ENCODE peak calls at places on chromosomes 2 and 18, in eight cellular contexts. One of them, this sample, is unnamed.

GRCh38 chr2:144938308-144938709 is 418.4 kb upstream of the ZEB2 start:
- ATAC-seq in upper lobe of right lung: peak; percentile 45
- ATAC-seq in pancreas: peak; percentile 60
- ATAC-seq in lung: no peak
- ATAC-seq in heart left ventricle: peak; percentile 68
- ATAC-seq in PC-3: peak; percentile 35
- ATAC-seq in A549: no peak
- ATAC-seq in lower lobe of right lung: peak; percentile 47
- ATAC-seq in this sample: peak; percentile 49

GRCh38 chr18:13613591-13614317 is 112.6 kb downstream of the FAM210A start:
- ATAC-seq in heart left ventricle: no peak
- ATAC-seq in A549: no peak
- ATAC-seq in lower lobe of right lung: no peak
- ATAC-seq in lung: no peak
- ATAC-seq in upper lobe of right lung: no peak
- ATAC-seq in PC-3: no peak
- ATAC-seq in pancreas: no peak
- ATAC-seq in this sample: no peak

GRCh38 chr18:29586210-29586609 is 1409.3 kb upstream of the CDH2 start:
- ATAC-seq in A549: no peak
- ATAC-seq in lower lobe of right lung: no peak
- ATAC-seq in lung: no peak
- ATAC-seq in pancreas: no peak
- ATAC-seq in heart left ventricle: no peak
- ATAC-seq in PC-3: no peak
- ATAC-seq in upper lobe of right lung: no peak
- ATAC-seq in this sample: no peak

GRCh38 chr18:9700261-9700796 is 7.8 kb upstream of the RAB31 start:
- ATAC-seq in heart left ventricle: no peak
- ATAC-seq in PC-3: no peak
- ATAC-seq in lower lobe of right lung: no peak
- ATAC-seq in pancreas: no peak
- ATAC-seq in A549: no peak
- ATAC-seq in upper lobe of right lung: no peak
- ATAC-seq in lung: no peak
- ATAC-seq in this sample: no peak

GRCh38 chr2:74584088-74584645 is 29.6 kb downstream of the DOK1 start:
- ATAC-seq in lower lobe of right lung: no peak
- ATAC-seq in A549: no peak
- ATAC-seq in upper lobe of right lung: no peak
- ATAC-seq in PC-3: no peak
- ATAC-seq in heart left ventricle: no peak
- ATAC-seq in pancreas: no peak
- ATAC-seq in lung: no peak
- ATAC-seq in this sample: no peak

GRCh38 chr2:150853258-150853657 is 365.8 kb upstream of the RND3 start:
- ATAC-seq in heart left ventricle: no peak
- ATAC-seq in pancreas: no peak
- ATAC-seq in lung: no peak
- ATAC-seq in lower lobe of right lung: no peak
- ATAC-seq in upper lobe of right lung: no peak
- ATAC-seq in PC-3: no peak
- ATAC-seq in A549: no peak
- ATAC-seq in this sample: no peak

GRCh38 chr2:98757904-98758421 is 27.0 kb upstream of the MGAT4A start:
- ATAC-seq in pancreas: peak; percentile 93
- ATAC-seq in A549: peak; percentile 81
- ATAC-seq in heart left ventricle: peak; percentile 83
- ATAC-seq in lung: peak; percentile 85
- ATAC-seq in PC-3: peak; percentile 97
- ATAC-seq in lower lobe of right lung: peak; percentile 97
- ATAC-seq in upper lobe of right lung: peak; percentile 97
- ATAC-seq in this sample: peak; percentile 86

GRCh38 chr18:76970749-76971148 is 148.4 kb downstream of the ZNF236 start:
- ATAC-seq in pancreas: no peak
- ATAC-seq in lower lobe of right lung: peak; percentile 80
- ATAC-seq in upper lobe of right lung: peak; percentile 91
- ATAC-seq in heart left ventricle: no peak
- ATAC-seq in A549: no peak
- ATAC-seq in PC-3: no peak
- ATAC-seq in lung: no peak
- ATAC-seq in this sample: no peak

GRCh38 chr18:3605562-3606443 is 155.8 kb downstream of the TGIF1 start:
- ATAC-seq in lower lobe of right lung: peak; percentile 31
- ATAC-seq in A549: no peak
- ATAC-seq in PC-3: peak; percentile 2
- ATAC-seq in heart left ventricle: no peak
- ATAC-seq in pancreas: no peak
- ATAC-seq in upper lobe of right lung: peak; percentile 20
- ATAC-seq in lung: no peak
- ATAC-seq in this sample: no peak

GRCh38 chr2:236790991-236791390 is 221.4 kb downstream of the ACKR3 start:
- ATAC-seq in lower lobe of right lung: no peak
- ATAC-seq in PC-3: no peak
- ATAC-seq in heart left ventricle: no peak
- ATAC-seq in pancreas: no peak
- ATAC-seq in lung: no peak
- ATAC-seq in A549: no peak
- ATAC-seq in upper lobe of right lung: no peak
- ATAC-seq in this sample: no peak
- H3K4me1 ChIP-seq in lower lobe of right lung: no peaks in the 10 kb centered on the region
- H3K4me1 ChIP-seq in PC-3: peaks cover 6% of the 10 kb centered on the region
- H3K4me1 ChIP-seq in heart left ventricle: no peaks in the 10 kb centered on the region
- H3K4me1 ChIP-seq in pancreas: no peaks in the 10 kb centered on the region
- H3K4me1 ChIP-seq in lung: no peaks in the 10 kb centered on the region
- H3K4me1 ChIP-seq in A549: no peaks in the 10 kb centered on the region
- H3K4me1 ChIP-seq in upper lobe of right lung: no peaks in the 10 kb centered on the region
- H3K4me1 ChIP-seq in this sample: no peaks in the 10 kb centered on the region

GRCh38 chr2:25777077-25777476 is 101.2 kb downstream of the ASXL2 start:
- ATAC-seq in lung: no peak
- ATAC-seq in pancreas: no peak
- ATAC-seq in heart left ventricle: no peak
- ATAC-seq in lower lobe of right lung: no peak
- ATAC-seq in upper lobe of right lung: no peak
- ATAC-seq in A549: no peak
- ATAC-seq in PC-3: no peak
- ATAC-seq in this sample: no peak
- H3K4me1 ChIP-seq in lung: no peaks in the 10 kb centered on the region
- H3K4me1 ChIP-seq in pancreas: peaks cover 10% of the 10 kb centered on the region
- H3K4me1 ChIP-seq in heart left ventricle: no peaks in the 10 kb centered on the region
- H3K4me1 ChIP-seq in lower lobe of right lung: no peaks in the 10 kb centered on the region
- H3K4me1 ChIP-seq in upper lobe of right lung: no peaks in the 10 kb centered on the region
- H3K4me1 ChIP-seq in A549: no peaks in the 10 kb centered on the region
- H3K4me1 ChIP-seq in PC-3: no peaks in the 10 kb centered on the region
- H3K4me1 ChIP-seq in this sample: no peaks in the 10 kb centered on the region

GRCh38 chr18:79403723-79404566 is 8.2 kb downstream of the NFATC1 start:
- ATAC-seq in upper lobe of right lung: no peak
- ATAC-seq in PC-3: peak; percentile 46
- ATAC-seq in lung: no peak
- ATAC-seq in heart left ventricle: no peak
- ATAC-seq in pancreas: no peak
- ATAC-seq in lower lobe of right lung: no peak
- ATAC-seq in A549: no peak
- ATAC-seq in this sample: no peak
- H3K4me1 ChIP-seq in upper lobe of right lung: peaks cover 49% of the 10 kb centered on the region
- H3K4me1 ChIP-seq in PC-3: peaks cover 28% of the 10 kb centered on the region
- H3K4me1 ChIP-seq in lung: peaks cover 6% of the 10 kb centered on the region
- H3K4me1 ChIP-seq in heart left ventricle: peaks cover 5% of the 10 kb centered on the region
- H3K4me1 ChIP-seq in pancreas: no peaks in the 10 kb centered on the region
- H3K4me1 ChIP-seq in lower lobe of right lung: peaks cover 64% of the 10 kb centered on the region
- H3K4me1 ChIP-seq in A549: no peaks in the 10 kb centered on the region
- H3K4me1 ChIP-seq in this sample: peaks cover 24% of the 10 kb centered on the region

DNA sequence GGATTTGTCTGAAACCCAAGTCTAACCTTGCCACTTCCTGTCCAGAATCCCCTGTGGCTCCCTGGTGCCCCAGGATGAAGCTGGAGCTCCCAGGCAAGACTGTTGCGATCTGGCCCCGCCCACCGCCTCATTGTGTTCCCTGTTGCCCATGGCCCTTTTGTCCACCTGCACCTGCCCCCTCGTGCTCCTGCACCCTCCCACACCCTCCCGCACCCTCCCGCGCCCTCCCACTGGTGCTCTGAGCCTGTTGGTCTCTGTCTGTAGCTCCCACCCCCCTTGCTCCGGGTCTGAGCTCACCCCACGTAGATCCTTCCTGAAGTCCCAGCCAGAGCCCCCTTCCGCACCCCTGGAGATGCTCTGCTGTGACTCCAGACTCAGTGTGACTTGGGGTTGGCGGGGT is 244.4 kb downstream of the ATAD2B start:
- ATAC-seq in pancreas: no peak
- ATAC-seq in PC-3: no peak
- ATAC-seq in upper lobe of right lung: no peak
- ATAC-seq in lower lobe of right lung: no peak
- ATAC-seq in heart left ventricle: no peak
- ATAC-seq in A549: no peak
- ATAC-seq in lung: no peak
- ATAC-seq in this sample: no peak
- H3K4me1 ChIP-seq in pancreas: no peaks in the 10 kb centered on the region
- H3K4me1 ChIP-seq in PC-3: no peaks in the 10 kb centered on the region
- H3K4me1 ChIP-seq in upper lobe of right lung: no peaks in the 10 kb centered on the region
- H3K4me1 ChIP-seq in lower lobe of right lung: no peaks in the 10 kb centered on the region
- H3K4me1 ChIP-seq in heart left ventricle: no peaks in the 10 kb centered on the region
- H3K4me1 ChIP-seq in A549: no peaks in the 10 kb centered on the region
- H3K4me1 ChIP-seq in lung: no peaks in the 10 kb centered on the region
- H3K4me1 ChIP-seq in this sample: no peaks in the 10 kb centered on the region

GRCh38 chr2:3449106-3449505 is 69.6 kb downstream of the TRAPPC12 start:
- ATAC-seq in heart left ventricle: no peak
- ATAC-seq in A549: no peak
- ATAC-seq in upper lobe of right lung: no peak
- ATAC-seq in pancreas: no peak
- ATAC-seq in lung: no peak
- ATAC-seq in lower lobe of right lung: no peak
- ATAC-seq in PC-3: no peak
- ATAC-seq in this sample: no peak
- H3K4me1 ChIP-seq in heart left ventricle: no peaks in the 10 kb centered on the region
- H3K4me1 ChIP-seq in A549: no peaks in the 10 kb centered on the region
- H3K4me1 ChIP-seq in upper lobe of right lung: peaks cover 5% of the 10 kb centered on the region
- H3K4me1 ChIP-seq in pancreas: no peaks in the 10 kb centered on the region
- H3K4me1 ChIP-seq in lung: no peaks in the 10 kb centered on the region
- H3K4me1 ChIP-seq in lower lobe of right lung: no peaks in the 10 kb centered on the region
- H3K4me1 ChIP-seq in PC-3: no peaks in the 10 kb centered on the region
- H3K4me1 ChIP-seq in this sample: peaks cover 24% of the 10 kb centered on the region

GRCh38 chr2:73418343-73418742 is 32.7 kb downstream of the ALMS1 start:
- ATAC-seq in heart left ventricle: peak; percentile 64
- ATAC-seq in lower lobe of right lung: peak; percentile 91
- ATAC-seq in A549: no peak
- ATAC-seq in upper lobe of right lung: peak; percentile 89
- ATAC-seq in PC-3: no peak
- ATAC-seq in pancreas: peak; percentile 77
- ATAC-seq in lung: peak; percentile 72
- ATAC-seq in this sample: peak; percentile 90

GRCh38 chr2:73426161-73426560 is 40.5 kb downstream of the ALMS1 start:
- ATAC-seq in upper lobe of right lung: no peak
- ATAC-seq in PC-3: no peak
- ATAC-seq in heart left ventricle: no peak
- ATAC-seq in lung: no peak
- ATAC-seq in pancreas: no peak
- ATAC-seq in lower lobe of right lung: no peak
- ATAC-seq in A549: no peak
- ATAC-seq in this sample: no peak

DNA sequence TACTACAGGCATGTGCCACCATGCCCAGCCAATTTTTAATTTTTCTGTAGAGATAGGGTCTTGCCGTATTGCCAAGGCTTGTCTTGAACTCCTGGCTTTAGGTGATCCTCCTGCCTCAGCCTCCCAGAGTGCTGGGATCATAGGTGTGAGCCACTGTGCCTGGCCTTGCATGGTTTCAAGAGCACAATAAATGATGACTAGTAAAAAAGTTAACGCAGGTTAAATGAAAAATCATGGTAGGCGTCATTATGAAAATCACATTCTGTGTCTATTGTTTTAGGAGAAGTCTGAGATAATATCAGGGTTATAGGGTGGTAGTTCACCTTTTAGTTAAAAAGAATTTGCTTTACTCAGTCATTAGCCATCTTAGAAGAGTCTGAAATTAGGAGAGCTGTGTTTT is 38.3 kb downstream of the ALMS1 start:
- ATAC-seq in upper lobe of right lung: no peak
- ATAC-seq in A549: no peak
- ATAC-seq in pancreas: no peak
- ATAC-seq in lung: no peak
- ATAC-seq in lower lobe of right lung: no peak
- ATAC-seq in heart left ventricle: no peak
- ATAC-seq in PC-3: no peak
- ATAC-seq in this sample: no peak
- H3K4me1 ChIP-seq in upper lobe of right lung: no peaks in the 10 kb centered on the region
- H3K4me1 ChIP-seq in A549: no peaks in the 10 kb centered on the region
- H3K4me1 ChIP-seq in pancreas: no peaks in the 10 kb centered on the region
- H3K4me1 ChIP-seq in lung: peaks cover 4% of the 10 kb centered on the region
- H3K4me1 ChIP-seq in lower lobe of right lung: peaks cover 4% of the 10 kb centered on the region
- H3K4me1 ChIP-seq in heart left ventricle: no peaks in the 10 kb centered on the region
- H3K4me1 ChIP-seq in PC-3: no peaks in the 10 kb centered on the region
- H3K4me1 ChIP-seq in this sample: peaks cover 2% of the 10 kb centered on the region

GRCh38 chr2:96540136-96540535 is 3.6 kb downstream of the ARID5A start:
- ATAC-seq in pancreas: no peak
- ATAC-seq in heart left ventricle: no peak
- ATAC-seq in PC-3: peak; percentile 75
- ATAC-seq in A549: no peak
- ATAC-seq in lower lobe of right lung: no peak
- ATAC-seq in lung: no peak
- ATAC-seq in upper lobe of right lung: no peak
- ATAC-seq in this sample: no peak
- H3K4me1 ChIP-seq in pancreas: peaks cover 6% of the 10 kb centered on the region
- H3K4me1 ChIP-seq in heart left ventricle: no peaks in the 10 kb centered on the region
- H3K4me1 ChIP-seq in PC-3: peaks cover 21% of the 10 kb centered on the region
- H3K4me1 ChIP-seq in A549: peaks cover 20% of the 10 kb centered on the region
- H3K4me1 ChIP-seq in lower lobe of right lung: peaks cover 56% of the 10 kb centered on the region
- H3K4me1 ChIP-seq in lung: no peaks in the 10 kb centered on the region
- H3K4me1 ChIP-seq in upper lobe of right lung: peaks cover 28% of the 10 kb centered on the region
- H3K4me1 ChIP-seq in this sample: peaks cover 37% of the 10 kb centered on the region

GRCh38 chr2:239236808-239237205 is 164.0 kb downstream of the HDAC4 start:
- ATAC-seq in A549: no peak
- ATAC-seq in upper lobe of right lung: no peak
- ATAC-seq in pancreas: no peak
- ATAC-seq in lung: no peak
- ATAC-seq in PC-3: no peak
- ATAC-seq in lower lobe of right lung: no peak
- ATAC-seq in heart left ventricle: no peak
- ATAC-seq in this sample: no peak
- H3K4me1 ChIP-seq in A549: no peaks in the 10 kb centered on the region
- H3K4me1 ChIP-seq in upper lobe of right lung: peaks cover 32% of the 10 kb centered on the region
- H3K4me1 ChIP-seq in pancreas: no peaks in the 10 kb centered on the region
- H3K4me1 ChIP-seq in lung: peaks cover 6% of the 10 kb centered on the region
- H3K4me1 ChIP-seq in PC-3: no peaks in the 10 kb centered on the region
- H3K4me1 ChIP-seq in lower lobe of right lung: peaks cover 40% of the 10 kb centered on the region
- H3K4me1 ChIP-seq in heart left ventricle: peaks cover 2% of the 10 kb centered on the region
- H3K4me1 ChIP-seq in this sample: peaks cover 24% of the 10 kb centered on the region

GRCh38 chr2:69768789-69769188 is 26.9 kb downstream of the ANXA4 start:
- ATAC-seq in upper lobe of right lung: no peak
- ATAC-seq in lung: no peak
- ATAC-seq in pancreas: no peak
- ATAC-seq in heart left ventricle: no peak
- ATAC-seq in PC-3: no peak
- ATAC-seq in A549: no peak
- ATAC-seq in lower lobe of right lung: no peak
- ATAC-seq in this sample: no peak
- H3K4me1 ChIP-seq in upper lobe of right lung: peaks cover 70% of the 10 kb centered on the region
- H3K4me1 ChIP-seq in lung: peaks cover 6% of the 10 kb centered on the region
- H3K4me1 ChIP-seq in pancreas: peaks cover 39% of the 10 kb centered on the region
- H3K4me1 ChIP-seq in heart left ventricle: peaks cover 4% of the 10 kb centered on the region
- H3K4me1 ChIP-seq in PC-3: peaks cover 80% of the 10 kb centered on the region
- H3K4me1 ChIP-seq in A549: peaks cover 100% of the 10 kb centered on the region
- H3K4me1 ChIP-seq in lower lobe of right lung: peaks cover 89% of the 10 kb centered on the region
- H3K4me1 ChIP-seq in this sample: peaks cover 21% of the 10 kb centered on the region